ENCODE peak calls at places on chromosomes 11 and 22, in eight cellular contexts. J is GM06990, C is foreskin fibroblast, I is heart right ventricle, R is OCI-LY7, N is upper lobe of right lung, P is WTC11, K is gastrocnemius medialis. Y is an unnamed sample.
A peak's percentile ranks its signal among the peaks of the same experiment; 100 is the strongest.

GRCh38 chr22:23503142-23503541 is 76.9 kb downstream of the IGLL1 start:
- DNase-seq in C (no peak), J (no peak), N (peak; percentile 40), P (no peak), R (no peak), I (no peak), K (no peak), Y (no peak)

GRCh38 chr11:71265559-71266092 is 13.2 kb upstream of the SHANK2 start:
- DNase-seq in K (no peak), I (no peak), J (no peak), C (no peak), R (no peak), P (no peak), N (peak; percentile 53), Y (no peak)

GRCh38 chr11:57903441-57904123 is 120.1 kb upstream of the OR9Q1 start:
- DNase-seq in K (peak; percentile 24), C (no peak), N (no peak), I (no peak), P (no peak), J (peak; percentile 25), R (no peak), Y (no peak)

GRCh38 chr11:100719809-100720221 is 32.7 kb downstream of the ARHGAP42 start:
- DNase-seq in P (peak; percentile 32), C (peak; percentile 81), I (peak; percentile 80), J (no peak), R (no peak), K (peak; percentile 62), N (no peak), Y (no peak)

GRCh38 chr11:70670684-70671034 is 272.3 kb downstream of the CTTN start:
- DNase-seq in J (no peak), N (no peak), C (no peak), K (no peak), P (no peak), R (no peak), I (no peak), Y (no peak)

GRCh38 chr22:47593911-47594311 is 831.5 kb downstream of the TBC1D22A start:
- DNase-seq in P (no peak), J (no peak), N (peak; percentile 34), C (no peak), K (no peak), I (no peak), R (no peak), Y (no peak)

GRCh38 chr22:32760815-32761214 is 40.7 kb upstream of the TIMP3 start:
- DNase-seq in I (no peak), K (peak; percentile 38), C (no peak), J (no peak), P (no peak), R (no peak), N (no peak), Y (no peak)

GRCh38 chr11:2268911-2269600 is 1.3 kb downstream of the ASCL2 start:
- DNase-seq in K (no peak), R (no peak), I (peak; percentile 17), C (peak; percentile 23), J (peak; percentile 47), P (peak; percentile 75), N (peak; percentile 87), Y (peak; percentile 58)

GRCh38 chr11:118921929-118922744 is 3.6 kb downstream of the BCL9L start:
- DNase-seq in C (peak; percentile 80), K (peak; percentile 94), I (peak; percentile 83), R (no peak), P (peak; percentile 76), J (no peak), N (peak; percentile 91), Y (no peak)

GRCh38 chr11:109940816-109941215 is 152.4 kb upstream of the ZC3H12C start:
- DNase-seq in P (no peak), J (no peak), I (no peak), R (no peak), C (peak; percentile 74), K (no peak), N (no peak), Y (no peak)

GRCh38 chr11:67113231-67113721 is 5.8 kb upstream of the KDM2A start:
- DNase-seq in P (no peak), R (peak; percentile 69), C (no peak), N (peak; percentile 42), K (no peak), J (peak; percentile 76), I (no peak), Y (peak; percentile 64)

GRCh38 chr11:65572356-65573043 is at the start of gene FAM89B:
- DNase-seq in N (peak; percentile 96), R (peak; percentile 85), K (peak; percentile 88), C (peak; percentile 82), I (peak; percentile 95), J (peak; percentile 70), P (peak; percentile 87), Y (peak; percentile 81)

GRCh38 chr22:26672060-26672471 is 14.7 kb downstream of the MIAT start:
- DNase-seq in N (no peak), J (no peak), C (no peak), P (no peak), K (peak; percentile 21), I (no peak), R (no peak), Y (no peak)

GRCh38 chr22:20499769-20500168 is 4.2 kb upstream of the KLHL22 start:
- DNase-seq in R (no peak), C (no peak), J (no peak), K (no peak), P (no peak), I (no peak), N (no peak), Y (no peak)

GRCh38 chr11:68039526-68040086 is 781 bp downstream of the TCIRG1 start:
- DNase-seq in N (peak; percentile 67), I (no peak), R (peak; percentile 20), C (no peak), P (no peak), J (peak; percentile 32), K (no peak), Y (peak; percentile 47)

GRCh38 chr11:66546368-66546965 is at the start of gene ACTN3:
- DNase-seq in P (peak; percentile 81), J (peak; percentile 54), C (no peak), R (no peak), N (no peak), K (peak; percentile 52), I (peak; percentile 32), Y (peak; percentile 53)

GRCh38 chr11:121063728-121064127 is 37.3 kb upstream of the TECTA start:
- DNase-seq in N (no peak), C (no peak), I (no peak), J (no peak), R (peak; percentile 9), P (no peak), K (no peak), Y (no peak)

GRCh38 chr22:44723801-44724200 is 21.8 kb downstream of the PRR5 start:
- DNase-seq in P (no peak), C (no peak), N (no peak), K (no peak), I (no peak), R (peak; percentile 52), J (peak; percentile 36), Y (no peak)

GRCh38 chr11:34311126-34311525 is 46.7 kb downstream of the ABTB2 start:
- DNase-seq in C (no peak), J (no peak), P (no peak), K (peak; percentile 74), N (no peak), R (no peak), I (peak; percentile 38), Y (no peak)

GRCh38 chr11:117187799-117188481 is 9.4 kb downstream of the SIDT2 start:
- DNase-seq in R (no peak), C (no peak), K (peak; percentile 9), N (peak; percentile 61), I (no peak), J (no peak), P (no peak), Y (peak; percentile 15)

GRCh38 chr11:3157381-3158130 is 7.6 kb downstream of the OSBPL5 start:
- DNase-seq in I (no peak), P (no peak), C (no peak), R (peak; percentile 45), K (peak; percentile 7), J (no peak), N (peak; percentile 56), Y (no peak)

GRCh38 chr22:23094260-23094659 is 23.9 kb downstream of the GNAZ start:
- DNase-seq in I (no peak), P (no peak), C (no peak), K (no peak), N (no peak), J (no peak), R (no peak), Y (no peak)

DNA sequence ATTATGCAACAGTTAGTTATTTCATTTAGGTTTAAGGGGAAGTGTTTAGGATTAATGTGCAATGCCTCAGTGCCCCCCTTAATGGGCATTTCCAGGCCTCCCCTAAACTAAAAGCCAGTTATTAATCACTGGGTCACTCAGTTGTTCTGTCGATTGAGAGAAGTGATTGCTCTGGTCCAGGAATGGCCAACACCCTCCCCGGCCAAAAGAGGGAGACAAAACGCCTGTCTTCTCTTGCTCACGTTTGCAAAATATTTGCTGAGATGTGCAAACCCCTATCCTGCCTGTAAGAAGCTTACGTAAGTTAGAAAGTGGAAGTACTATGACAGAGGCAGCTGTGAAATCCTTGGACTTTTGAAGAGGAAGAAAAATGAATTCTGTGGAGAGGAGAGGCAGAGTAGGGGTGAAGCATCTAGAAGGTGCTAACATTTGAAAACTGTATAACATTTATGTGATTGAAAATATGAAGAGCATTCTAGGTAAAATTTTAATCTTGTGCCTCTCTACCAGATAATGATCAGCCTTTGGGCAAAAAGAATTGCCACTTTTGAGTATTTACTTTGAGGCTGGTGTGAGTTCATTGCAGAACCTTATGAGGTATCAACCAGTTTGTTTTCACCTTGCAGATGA is 37.7 kb downstream of the NTM start:
- DNase-seq in R (peak; percentile 17), J (no peak), I (peak; percentile 24), K (no peak), N (no peak), C (no peak), P (peak; percentile 55), Y (peak; percentile 37)
- TF ChIP-seq CTCF in R (peak; percentile 77), J (peak; percentile 72), I (no peak), K (no peak), N (peak; percentile 42), C (peak; percentile 53), P (peak; percentile 24), Y (peak; percentile 53)

GRCh38 chr11:18196532-18196931 is 23.9 kb downstream of the MRGPRX4 start:
- DNase-seq in I (no peak), C (no peak), J (no peak), R (no peak), N (no peak), P (no peak), K (no peak), Y (no peak)
- TF ChIP-seq CTCF in I (no peak), C (no peak), J (no peak), R (no peak), N (no peak), P (no peak), K (no peak), Y (no peak)

GRCh38 chr11:126282742-126283591 is at the start of gene TIRAP:
- DNase-seq in R (peak; percentile 72), N (peak; percentile 89), K (peak; percentile 59), J (peak; percentile 75), C (peak; percentile 63), I (peak; percentile 69), P (peak; percentile 44), Y (peak; percentile 62)
- TF ChIP-seq CTCF in R (no peak), N (no peak), K (peak; percentile 38), J (no peak), C (no peak), I (no peak), P (no peak), Y (no peak)

DNA sequence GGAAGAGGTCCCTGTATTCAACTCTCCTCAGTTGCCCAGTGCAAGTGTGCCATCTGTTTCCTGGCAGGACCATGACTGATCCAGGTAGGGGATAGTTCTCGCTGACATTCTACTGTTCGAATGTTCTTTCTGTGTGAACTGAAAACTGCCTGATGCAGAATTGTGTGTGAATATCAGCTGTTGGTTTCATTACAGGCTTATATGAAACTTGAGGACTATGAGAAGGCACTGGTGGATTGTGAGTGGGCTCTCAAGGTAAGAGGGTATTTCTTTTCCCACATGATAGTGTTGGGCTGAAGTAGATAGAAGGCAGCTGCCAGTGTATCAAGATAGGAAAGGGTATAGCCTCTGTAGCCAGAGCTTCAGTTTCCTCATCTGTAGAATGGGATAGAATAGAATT is 15.3 kb downstream of the TTC12 start:
- DNase-seq in K (no peak), C (no peak), R (no peak), N (no peak), J (peak; percentile 19), P (no peak), I (no peak), Y (no peak)
- TF ChIP-seq CTCF in K (no peak), C (no peak), R (no peak), N (no peak), J (no peak), P (no peak), I (no peak), Y (no peak)

Y was measured in GM10248.